ENCODE peak calls at places on chromosomes 3 and 15, in ten cellular contexts. E, P, R, N, X, U, M, V, H and G are unnamed samples.

GRCh38 chr3:66656608-66657007 is 155.8 kb upstream of the LRIG1 start:
- DNase-seq in H (peak; percentile 53), X (no peak), M (no peak), V (no peak), P (no peak), R (no peak), N (no peak), E (no peak), U (no peak), G (no peak)

GRCh38 chr15:64897345-64897985 is 14.2 kb upstream of the ANKDD1A start:
- DNase-seq in X (no peak), V (peak; percentile 44), N (no peak), M (no peak), R (no peak), H (peak; percentile 74), E (peak; percentile 78), P (peak; percentile 57), U (peak; percentile 91), G (no peak)

GRCh38 chr15:35529784-35530183 is 16.2 kb downstream of the DPH6 start:
- DNase-seq in X (no peak), N (no peak), U (no peak), P (no peak), E (no peak), M (no peak), H (no peak), V (no peak), R (no peak), G (no peak)

GRCh38 chr3:123246846-123247245 is 45.1 kb downstream of the SEC22A start:
- DNase-seq in P (no peak), M (no peak), X (no peak), H (no peak), E (no peak), N (no peak), R (no peak), V (no peak), U (no peak), G (no peak)

GRCh38 chr15:70427531-70428120 is 329.9 kb upstream of the TLE3 start:
- DNase-seq in N (no peak), E (no peak), H (no peak), U (no peak), R (no peak), V (no peak), M (no peak), P (no peak), X (no peak), G (no peak)

GRCh38 chr15:85706779-85707518 is 87.8 kb downstream of the KLHL25 start:
- DNase-seq in V (no peak), R (no peak), N (no peak), E (no peak), H (no peak), U (no peak), X (no peak), M (no peak), P (peak; percentile 23), G (no peak)

GRCh38 chr3:151630938-151631417 is 102.7 kb upstream of the AADACL2 start:
- DNase-seq in P (no peak), M (no peak), V (peak; percentile 62), E (no peak), U (no peak), N (no peak), X (no peak), R (no peak), H (no peak), G (no peak)

GRCh38 chr15:24676431-24676830 is 856 bp downstream of the NPAP1 start:
- DNase-seq in E (no peak), V (no peak), M (no peak), R (no peak), H (no peak), N (no peak), U (no peak), P (no peak), X (peak; percentile 74), G (no peak)

GRCh38 chr3:114214542-114215341 is 22.6 kb downstream of the ZNF80 start:
- DNase-seq in V (no peak), H (no peak), E (no peak), M (peak; percentile 13), P (no peak), N (peak; percentile 39), R (no peak), X (peak; percentile 70), U (no peak), G (no peak)

GRCh38 chr3:127658234-127658633 is 14.5 kb upstream of the ABTB1 start:
- DNase-seq in N (no peak), P (no peak), R (no peak), V (no peak), X (no peak), H (no peak), U (no peak), E (no peak), M (no peak), G (no peak)

DNA sequence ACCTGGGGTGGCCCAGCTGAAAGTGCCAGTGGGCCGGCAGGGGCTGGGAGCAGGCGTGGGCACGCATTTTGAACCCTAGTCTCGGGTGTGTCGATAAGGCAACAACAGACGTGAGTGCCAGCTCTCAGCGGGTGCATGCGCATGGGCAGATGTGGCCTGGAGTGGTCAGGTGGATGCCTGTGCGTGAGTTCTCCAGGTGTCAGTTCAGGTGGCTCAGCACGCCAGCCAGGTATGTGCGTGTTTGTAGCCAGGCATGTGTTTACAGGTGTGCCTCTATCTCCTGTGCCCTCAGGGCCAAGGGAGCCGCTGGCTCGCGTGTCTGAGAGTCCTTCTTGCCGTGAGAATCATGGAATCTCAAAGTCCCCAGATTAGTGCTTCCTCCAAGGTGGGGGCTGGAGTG is 14.8 kb downstream of the CYP1A2 start:
- DNase-seq in U (no peak), N (no peak), P (no peak), X (no peak), E (no peak), R (no peak), V (no peak), M (no peak), H (no peak), G (no peak)
- TF ChIP-seq POLR2AphosphoS5 in U (no peak), N (no peak), P (no peak), X (no peak), E (no peak), R (no peak), V (no peak), M (no peak), H (no peak), G (no peak)

GRCh38 chr15:79129235-79129634 is 38.7 kb upstream of the RASGRF1 start:
- DNase-seq in V (no peak), M (no peak), E (no peak), U (no peak), H (no peak), P (no peak), N (peak; percentile 53), R (no peak), X (no peak), G (no peak)
- H3K4me1 ChIP-seq in V (no peaks in the 10 kb centered on the region), M (no peaks in the 10 kb centered on the region), E (no peaks in the 10 kb centered on the region), U (no peaks in the 10 kb centered on the region), H (no peaks in the 10 kb centered on the region), P (no peaks in the 10 kb centered on the region), N (no peaks in the 10 kb centered on the region), R (no peaks in the 10 kb centered on the region), X (no peaks in the 10 kb centered on the region), G (no peaks in the 10 kb centered on the region)

GRCh38 chr3:179464296-179465092 is 13.2 kb upstream of the GNB4 start:
- DNase-seq in R (no peak), X (peak; percentile 30), V (peak; percentile 29), H (no peak), M (no peak), E (no peak), U (peak; percentile 76), P (no peak), N (no peak), G (peak; percentile 75)
- TF ChIP-seq POLR2AphosphoS5 in R (no peak), X (no peak), V (no peak), H (no peak), M (no peak), E (no peak), U (no peak), P (no peak), N (no peak), G (no peak)

GRCh38 chr3:184563569-184563925 is 2.0 kb downstream of the EPHB3 start:
- DNase-seq in P (no peak), X (no peak), U (no peak), V (no peak), E (no peak), R (no peak), N (no peak), H (no peak), M (no peak), G (no peak)
- H3K4me1 ChIP-seq in P (peaks cover 49% of the 10 kb centered on the region), X (peaks cover 53% of the 10 kb centered on the region), U (peaks cover 14% of the 10 kb centered on the region), V (no peaks in the 10 kb centered on the region), E (peaks cover 76% of the 10 kb centered on the region), R (peaks cover 34% of the 10 kb centered on the region), N (peaks cover 78% of the 10 kb centered on the region), H (peaks cover 84% of the 10 kb centered on the region), M (peaks cover 14% of the 10 kb centered on the region), G (peaks cover 41% of the 10 kb centered on the region)

DNA sequence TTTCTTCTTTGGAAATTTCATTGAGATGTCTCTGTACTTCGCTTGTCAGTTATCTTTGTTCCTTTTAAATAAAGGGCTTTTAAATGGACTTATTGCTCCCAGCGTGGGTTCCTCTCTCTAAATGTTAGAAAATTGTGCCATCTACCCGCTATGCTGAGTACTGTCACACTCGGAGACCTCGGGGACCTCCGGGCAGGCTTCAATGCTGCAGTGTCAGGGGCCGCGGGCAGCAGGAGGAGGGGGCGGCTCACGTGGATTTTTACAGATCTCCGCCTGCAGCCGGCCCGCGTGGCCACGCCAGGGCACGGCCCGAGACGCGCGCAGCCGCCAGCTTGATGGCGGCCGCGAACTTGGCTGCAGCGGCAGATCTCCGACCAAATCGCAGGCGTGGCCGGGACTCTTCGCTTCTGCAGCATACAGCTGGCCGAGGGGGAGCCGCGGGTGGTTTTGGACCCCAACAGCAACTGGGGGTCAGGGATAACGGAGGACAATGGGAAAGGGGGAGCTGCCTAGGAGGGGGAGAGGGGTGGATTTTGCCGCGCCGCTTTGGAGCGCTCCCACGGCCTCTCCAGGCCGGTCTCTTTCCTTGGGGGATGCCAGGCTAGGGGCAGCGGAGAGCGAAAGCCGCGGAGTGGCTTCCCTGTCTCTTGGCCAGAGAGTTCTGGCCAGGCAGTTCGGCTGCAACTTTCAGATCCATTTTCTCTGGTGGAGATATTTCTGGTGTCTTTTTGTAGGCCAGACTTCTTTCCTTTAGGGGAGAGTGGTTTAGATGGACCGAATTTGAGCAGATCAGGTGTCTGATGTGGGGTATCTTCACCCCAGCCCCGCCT is 15.3 kb downstream of the NR2F2 start:
- DNase-seq in H (peak; percentile 72), U (peak; percentile 86), V (no peak), E (peak; percentile 89), X (peak; percentile 82), M (no peak), P (no peak), R (no peak), N (no peak), G (peak; percentile 61)
- TF ChIP-seq POLR2AphosphoS5 in H (peak; percentile 66), U (peak; percentile 87), V (no peak), E (peak; percentile 67), X (no peak), M (no peak), P (no peak), R (no peak), N (peak; percentile 72), G (peak; percentile 55)

GRCh38 chr3:157154563-157155333 is 5.2 kb downstream of the CCNL1 start:
- DNase-seq in U (no peak), V (no peak), N (no peak), H (no peak), E (no peak), P (no peak), X (no peak), R (no peak), M (no peak), G (no peak)
- H3K4me1 ChIP-seq in U (peaks cover 72% of the 10 kb centered on the region), V (peaks cover 12% of the 10 kb centered on the region), N (peaks cover 61% of the 10 kb centered on the region), H (peaks cover 46% of the 10 kb centered on the region), E (peaks cover 57% of the 10 kb centered on the region), P (peaks cover 53% of the 10 kb centered on the region), X (peaks cover 24% of the 10 kb centered on the region), R (peaks cover 6% of the 10 kb centered on the region), M (no peaks in the 10 kb centered on the region), G (no peaks in the 10 kb centered on the region)

GRCh38 chr3:159860727-159861126 is 127.9 kb upstream of the IL12A start:
- DNase-seq in U (no peak), H (no peak), N (peak; percentile 42), P (no peak), V (no peak), X (no peak), M (no peak), E (no peak), R (no peak), G (no peak)
- TF ChIP-seq POLR2AphosphoS5 in U (no peak), H (no peak), N (no peak), P (no peak), V (no peak), X (no peak), M (no peak), E (no peak), R (no peak), G (no peak)